ENCODE peak calls at places on chromosomes 13 and 19, in eight cellular contexts. One of them, this sample, is unnamed.
A peak's percentile ranks its signal among the peaks of the same experiment; 100 is the strongest.

GRCh38 chr13:41500501-41500900 is 43.2 kb downstream of the RGCC start:
- DNase-seq in stimulated activated CD4-positive, alpha-beta T cell treated with anti-CD3 and anti-CD28 coated beads, Interleukin-12 subunit alpha, Interleukin-12 subunit beta, amount 100 ng/mL, for 24 hours: peak; percentile 16
- DNase-seq in GM23248: peak; percentile 55
- DNase-seq in SHP77: no peak
- DNase-seq in fibroblast of pulmonary artery: no peak
- DNase-seq in anterior cingulate cortex: no peak
- DNase-seq in T follicular helper cell: peak; percentile 9
- DNase-seq in NCI-H345: no peak
- DNase-seq in this sample: no peak

GRCh38 chr19:34254552-34255432 is at the start of gene GARRE1:
- DNase-seq in stimulated activated CD4-positive, alpha-beta T cell treated with anti-CD3 and anti-CD28 coated beads, Interleukin-12 subunit alpha, Interleukin-12 subunit beta, amount 100 ng/mL, for 24 hours: peak; percentile 10
- DNase-seq in GM23248: peak; percentile 61
- DNase-seq in SHP77: peak; percentile 80
- DNase-seq in fibroblast of pulmonary artery: peak; percentile 56
- DNase-seq in anterior cingulate cortex: no peak
- DNase-seq in T follicular helper cell: peak; percentile 79
- DNase-seq in NCI-H345: peak; percentile 74
- DNase-seq in this sample: peak; percentile 83

GRCh38 chr13:45082964-45083363 is 37.3 kb upstream of the GTF2F2 start:
- DNase-seq in stimulated activated CD4-positive, alpha-beta T cell treated with anti-CD3 and anti-CD28 coated beads, Interleukin-12 subunit alpha, Interleukin-12 subunit beta, amount 100 ng/mL, for 24 hours: no peak
- DNase-seq in GM23248: peak; percentile 81
- DNase-seq in SHP77: no peak
- DNase-seq in fibroblast of pulmonary artery: peak; percentile 8
- DNase-seq in anterior cingulate cortex: no peak
- DNase-seq in T follicular helper cell: no peak
- DNase-seq in NCI-H345: no peak
- DNase-seq in this sample: no peak

GRCh38 chr13:97341135-97341534 is 92.8 kb upstream of the RAP2A start:
- DNase-seq in stimulated activated CD4-positive, alpha-beta T cell treated with anti-CD3 and anti-CD28 coated beads, Interleukin-12 subunit alpha, Interleukin-12 subunit beta, amount 100 ng/mL, for 24 hours: no peak
- DNase-seq in GM23248: no peak
- DNase-seq in SHP77: no peak
- DNase-seq in fibroblast of pulmonary artery: no peak
- DNase-seq in anterior cingulate cortex: no peak
- DNase-seq in T follicular helper cell: no peak
- DNase-seq in NCI-H345: no peak
- DNase-seq in this sample: no peak

GRCh38 chr19:12749938-12750521 is 1.6 kb upstream of the BEST2 start:
- DNase-seq in stimulated activated CD4-positive, alpha-beta T cell treated with anti-CD3 and anti-CD28 coated beads, Interleukin-12 subunit alpha, Interleukin-12 subunit beta, amount 100 ng/mL, for 24 hours: no peak
- DNase-seq in GM23248: peak; percentile 33
- DNase-seq in SHP77: no peak
- DNase-seq in fibroblast of pulmonary artery: peak; percentile 23
- DNase-seq in anterior cingulate cortex: no peak
- DNase-seq in T follicular helper cell: no peak
- DNase-seq in NCI-H345: no peak
- DNase-seq in this sample: no peak

GRCh38 chr19:3656073-3656746 is 29.6 kb upstream of the CACTIN start:
- DNase-seq in stimulated activated CD4-positive, alpha-beta T cell treated with anti-CD3 and anti-CD28 coated beads, Interleukin-12 subunit alpha, Interleukin-12 subunit beta, amount 100 ng/mL, for 24 hours: no peak
- DNase-seq in GM23248: peak; percentile 36
- DNase-seq in SHP77: no peak
- DNase-seq in fibroblast of pulmonary artery: no peak
- DNase-seq in anterior cingulate cortex: no peak
- DNase-seq in T follicular helper cell: no peak
- DNase-seq in NCI-H345: no peak
- DNase-seq in this sample: no peak

GRCh38 chr19:58398087-58398486 is 2.6 kb downstream of the RNF225 start:
- DNase-seq in stimulated activated CD4-positive, alpha-beta T cell treated with anti-CD3 and anti-CD28 coated beads, Interleukin-12 subunit alpha, Interleukin-12 subunit beta, amount 100 ng/mL, for 24 hours: no peak
- DNase-seq in GM23248: no peak
- DNase-seq in SHP77: no peak
- DNase-seq in fibroblast of pulmonary artery: no peak
- DNase-seq in anterior cingulate cortex: no peak
- DNase-seq in T follicular helper cell: no peak
- DNase-seq in NCI-H345: no peak
- DNase-seq in this sample: no peak

GRCh38 chr19:1864480-1865171 is 1.2 kb upstream of the KLF16 start:
- DNase-seq in stimulated activated CD4-positive, alpha-beta T cell treated with anti-CD3 and anti-CD28 coated beads, Interleukin-12 subunit alpha, Interleukin-12 subunit beta, amount 100 ng/mL, for 24 hours: no peak
- DNase-seq in GM23248: peak; percentile 81
- DNase-seq in SHP77: peak; percentile 40
- DNase-seq in fibroblast of pulmonary artery: peak; percentile 54
- DNase-seq in anterior cingulate cortex: peak; percentile 35
- DNase-seq in T follicular helper cell: no peak
- DNase-seq in NCI-H345: no peak
- DNase-seq in this sample: peak; percentile 59

GRCh38 chr19:49861127-49861526 is 6.2 kb downstream of the PNKP start:
- DNase-seq in stimulated activated CD4-positive, alpha-beta T cell treated with anti-CD3 and anti-CD28 coated beads, Interleukin-12 subunit alpha, Interleukin-12 subunit beta, amount 100 ng/mL, for 24 hours: no peak
- DNase-seq in GM23248: peak; percentile 34
- DNase-seq in SHP77: no peak
- DNase-seq in fibroblast of pulmonary artery: no peak
- DNase-seq in anterior cingulate cortex: no peak
- DNase-seq in T follicular helper cell: no peak
- DNase-seq in NCI-H345: peak; percentile 9
- DNase-seq in this sample: no peak